ENCODE peak calls at places on chromosomes 1 and 21, in six cellular contexts. I is stimulated activated CD4-positive, alpha-beta T cell treated with anti-CD3 and anti-CD28 coated beads, Interleukin-4, amount 100 ng/mL, for 48 hours; T is activated gamma-delta T cell treated with anti-CD3 and anti-CD28 coated beads, Interleukin-2, amount 50 U/mL, for 16 hours; A is CD8-positive, alpha-beta memory T cell; Y is activated T-helper 1 cell treated with anti-CD3 and anti-CD28 coated beads, Interleukin-2, amount 50 U/mL, for 16 hours; S is ecto neural progenitor cell. M is an unnamed sample.
A peak's percentile ranks its signal among the peaks of the same experiment; 100 is the strongest.

GRCh38 chr1:116096013-116096618 is 15.1 kb upstream of the MAB21L3 start:
- DNase-seq in A (no peak), Y (no peak), S (no peak), I (no peak), T (no peak), M (no peak)

GRCh38 chr1:247373721-247374141 is 42.1 kb upstream of the ZNF496 start:
- DNase-seq in T (peak; percentile 34), Y (peak; percentile 18), A (peak; percentile 69), S (peak; percentile 55), I (peak; percentile 20), M (no peak)

GRCh38 chr1:47871799-47872353 is 125.3 kb downstream of the TRABD2B start:
- DNase-seq in I (no peak), A (no peak), S (no peak), T (no peak), Y (no peak), M (no peak)

GRCh38 chr1:233635765-233636502 is 22.0 kb downstream of the KCNK1 start:
- DNase-seq in S (no peak), A (no peak), T (no peak), I (no peak), Y (no peak), M (no peak)

GRCh38 chr1:6859415-6860343 is 74.4 kb downstream of the CAMTA1 start:
- DNase-seq in Y (no peak), S (no peak), A (no peak), I (no peak), T (no peak), M (no peak)

GRCh38 chr21:8994640-8995511 is 1526.5 kb upstream of the TPTE start:
- DNase-seq in S (no peak), A (no peak), T (no peak), I (no peak), Y (no peak), M (no peak)

GRCh38 chr1:1678581-1679380 is 13.8 kb downstream of the SLC35E2B start:
- DNase-seq in Y (no peak), S (no peak), I (no peak), T (no peak), A (peak; percentile 51), M (no peak)

GRCh38 chr1:208158640-208159541 is 85.3 kb downstream of the PLXNA2 start:
- DNase-seq in Y (no peak), T (no peak), A (no peak), S (no peak), I (no peak), M (no peak)

GRCh38 chr1:85048296-85049064 is at the start of gene MCOLN3:
- DNase-seq in I (no peak), A (peak; percentile 50), T (no peak), S (peak; percentile 78), Y (no peak), M (no peak)

GRCh38 chr1:176949033-176949662 is 215.4 kb downstream of the ASTN1 start:
- DNase-seq in Y (no peak), T (no peak), S (peak; percentile 90), A (no peak), I (peak; percentile 5), M (no peak)

GRCh38 chr1:163980391-163980790 is 578.6 kb upstream of the PBX1 start:
- DNase-seq in I (no peak), A (no peak), S (no peak), Y (no peak), T (no peak), M (no peak)

GRCh38 chr1:65469889-65470340 is 49.4 kb downstream of the LEPR start:
- DNase-seq in A (no peak), I (no peak), S (no peak), T (no peak), Y (no peak), M (no peak)

M was measured in esophagus squamous epithelium.